ENCODE peak calls at places on chromosomes 12 and 14, in seven cellular contexts. U is mammary epithelial cell; O is Calu3; Y is GM20000; S is nephron progenitor cell; C is NCI-H82; E is stimulated activated CD4-positive, alpha-beta T cell treated with anti-CD3 and anti-CD28 coated beads, TNF-alpha, amount 100 ng/mL, for 4 hours. J is an unnamed sample.

GRCh38 chr14:77508876-77509275 is 10.3 kb upstream of the ISM2 start:
- DNase-seq in U (no peak), O (no peak), Y (no peak), S (no peak), C (no peak), E (no peak), J (no peak)

GRCh38 chr12:6766651-6767300 is 613 bp downstream of the PTMS start:
- DNase-seq in U (peak), O (peak), Y (peak), S (peak), C (peak), E (no peak), J (peak)

GRCh38 chr12:56326533-56326932 is 7.3 kb downstream of the PAN2 start:
- DNase-seq in U (no peak), O (no peak), Y (no peak), S (no peak), C (no peak), E (no peak), J (no peak)

GRCh38 chr14:105260826-105261438 is 12.6 kb downstream of the BTBD6 start:
- DNase-seq in U (no peak), O (no peak), Y (no peak), S (no peak), C (no peak), E (no peak), J (no peak)

GRCh38 chr14:21680072-21680471 is 6.5 kb upstream of the OR4E1 start:
- DNase-seq in U (peak), O (no peak), Y (no peak), S (no peak), C (no peak), E (no peak), J (no peak)

GRCh38 chr14:52044791-52045522 is 23.9 kb downstream of the NID2 start:
- DNase-seq in U (peak), O (no peak), Y (no peak), S (no peak), C (no peak), E (no peak), J (no peak)

GRCh38 chr12:5096241-5096880 is 52.7 kb downstream of the KCNA5 start:
- DNase-seq in U (peak), O (no peak), Y (no peak), S (no peak), C (peak), E (no peak), J (peak)

GRCh38 chr12:104858611-104859010 is 99.5 kb downstream of the SLC41A2 start:
- DNase-seq in U (no peak), O (no peak), Y (no peak), S (no peak), C (no peak), E (no peak), J (no peak)